ENCODE peak calls at places on chromosomes 11 and 22, in four cellular contexts. X is tibial nerve, E is K562, T is dorsolateral prefrontal cortex. K is an unnamed sample.

GRCh38 chr11:35147273-35147672 is 8.3 kb downstream of the CD44 start:
- DNase-seq in X (no peak), E (no peak), T (no peak), K (no peak)

GRCh38 chr11:78351193-78351592 is 66.4 kb downstream of the GAB2 start:
- DNase-seq in X (no peak), E (no peak), T (no peak), K (no peak)

GRCh38 chr22:30212363-30212995 is 34.1 kb downstream of the LIF start:
- DNase-seq in X (peak; percentile 46), E (peak; percentile 40), T (no peak), K (peak; percentile 52)

GRCh38 chr11:19435306-19435989 is 194.7 kb upstream of the E2F8 start:
- DNase-seq in X (no peak), E (no peak), T (no peak), K (no peak)

GRCh38 chr11:131691558-131692041 is 321.2 kb downstream of the NTM start:
- DNase-seq in X (no peak), E (peak; percentile 31), T (no peak), K (no peak)

GRCh38 chr22:28799125-28799833 is 1.1 kb downstream of the XBP1 start:
- DNase-seq in X (peak; percentile 44), E (peak; percentile 54), T (no peak), K (peak; percentile 46)

GRCh38 chr11:93577291-93577690 is 34.1 kb upstream of the SMCO4 start:
- DNase-seq in X (no peak), E (no peak), T (no peak), K (no peak)

GRCh38 chr11:16779436-16779835 is 41.0 kb downstream of the C11orf58 start:
- DNase-seq in X (no peak), E (peak; percentile 81), T (no peak), K (no peak)

GRCh38 chr11:8218840-8219239 is 44.8 kb downstream of the LMO1 start:
- DNase-seq in X (no peak), E (no peak), T (no peak), K (no peak)

GRCh38 chr22:45180280-45180679 is 16.6 kb downstream of the NUP50 start:
- DNase-seq in X (no peak), E (no peak), T (no peak), K (no peak)

GRCh38 chr11:28777126-28777525 is 668.9 kb downstream of the METTL15 start:
- DNase-seq in X (no peak), E (no peak), T (no peak), K (no peak)

GRCh38 chr11:57303990-57304579 is 20.7 kb downstream of the TNKS1BP1 start:
- DNase-seq in X (no peak), E (peak; percentile 47), T (peak; percentile 67), K (no peak)

GRCh38 chr22:46052801-46053562 is 76.0 kb upstream of the WNT7B start:
- DNase-seq in X (peak; percentile 20), E (no peak), T (peak; percentile 54), K (peak; percentile 27)

GRCh38 chr11:17645190-17645970 is 74.0 kb upstream of the MYOD1 start:
- DNase-seq in X (no peak), E (no peak), T (no peak), K (no peak)

GRCh38 chr11:74641289-74641688 is 48.9 kb downstream of the POLD3 start:
- DNase-seq in X (no peak), E (peak; percentile 80), T (no peak), K (no peak)

GRCh38 chr11:111310088-111310487 is 11.7 kb downstream of the POU2AF3 start:
- DNase-seq in X (no peak), E (no peak), T (no peak), K (no peak)

GRCh38 chr11:111308140-111308539 is 9.8 kb downstream of the POU2AF3 start:
- DNase-seq in X (no peak), E (no peak), T (no peak), K (no peak)

GRCh38 chr11:111309516-111309915 is 11.2 kb downstream of the POU2AF3 start:
- DNase-seq in X (no peak), E (no peak), T (no peak), K (no peak)

GRCh38 chr11:111312076-111312475 is 13.7 kb downstream of the POU2AF3 start:
- DNase-seq in X (no peak), E (no peak), T (no peak), K (no peak)

DNA sequence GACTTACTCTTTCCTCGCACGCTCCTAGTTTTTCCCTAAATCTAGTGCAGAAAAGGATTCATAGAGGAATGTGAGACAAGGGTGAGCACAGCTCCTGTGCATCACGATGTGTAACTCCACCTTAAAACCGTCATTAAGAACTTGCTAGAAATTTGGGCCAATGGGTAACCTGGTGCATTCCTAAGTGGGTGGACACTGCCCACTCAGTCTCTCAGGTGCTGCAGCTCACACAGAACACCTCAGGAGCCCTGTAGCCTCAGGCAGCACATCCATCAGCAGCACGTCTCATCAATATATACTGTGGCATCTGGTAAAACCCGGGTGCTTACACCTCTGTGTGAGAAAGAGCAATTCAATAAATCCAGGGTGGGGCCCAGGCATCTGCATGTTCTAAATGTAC is 12.4 kb downstream of the POU2AF3 start:
- DNase-seq in X (no peak), E (no peak), T (no peak), K (no peak)
- TF ChIP-seq CTCF in X (no peak), E (no peak), T (no peak), K (no peak)

DNA sequence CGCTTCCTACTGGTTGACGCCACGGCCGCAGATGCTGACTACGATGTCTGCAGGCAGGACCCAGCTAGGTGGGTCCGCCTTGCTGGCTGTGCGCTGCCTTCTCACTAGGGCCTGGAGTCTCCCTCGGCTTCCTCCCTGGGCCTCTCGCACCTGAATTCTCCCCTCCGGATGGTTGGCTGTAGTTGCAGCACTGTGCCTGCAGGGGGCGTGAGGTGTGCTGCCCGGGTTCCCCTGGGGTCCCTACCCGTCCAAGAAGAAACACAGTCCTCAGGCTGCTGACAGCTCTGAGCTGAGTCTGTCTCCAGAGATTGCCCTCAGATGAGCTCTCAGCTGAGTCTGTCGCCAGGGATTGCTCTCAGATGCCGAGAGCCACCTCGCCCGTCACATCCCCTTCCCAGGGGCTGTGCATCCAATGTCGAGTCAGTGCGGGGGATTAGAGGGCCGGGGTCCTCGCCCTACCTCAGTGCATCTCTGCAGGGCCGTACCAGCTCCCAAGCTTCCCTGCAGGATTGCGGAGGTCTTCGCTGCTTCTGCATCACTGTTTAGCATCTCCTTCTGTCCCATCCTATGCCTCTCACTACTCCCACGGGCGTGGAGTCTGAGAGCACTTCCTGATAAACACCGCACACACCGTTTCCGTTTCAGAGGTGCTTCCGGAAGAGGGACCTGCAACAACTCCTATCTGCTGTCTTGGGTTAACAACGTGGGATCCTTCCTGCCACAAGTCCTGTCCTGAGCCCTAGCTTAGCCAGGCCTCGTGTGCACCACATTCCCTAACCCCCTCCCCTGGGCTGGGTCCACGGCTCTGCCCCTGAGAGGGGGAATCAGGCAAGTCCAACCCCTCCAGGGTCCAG is 196.9 kb downstream of the CSNK2A3 start:
- DNase-seq in X (no peak), E (peak; percentile 39), T (no peak), K (no peak)
- TF ChIP-seq CTCF in X (no peak), E (peak; percentile 63), T (peak; percentile 31), K (no peak)

GRCh38 chr11:118092907-118093571 is 6.3 kb upstream of the SMIM35 start:
- DNase-seq in X (no peak), E (peak; percentile 59), T (no peak), K (no peak)
- TF ChIP-seq CTCF in X (no peak), E (no peak), T (no peak), K (no peak)

GRCh38 chr11:76564400-76564799 is 106.1 kb downstream of the LRRC32 start:
- DNase-seq in X (no peak), E (no peak), T (no peak), K (no peak)
- TF ChIP-seq CTCF in X (no peak), E (no peak), T (no peak), K (no peak)

GRCh38 chr11:33829430-33830141 is 55.3 kb upstream of the FBXO3 start:
- DNase-seq in X (peak; percentile 27), E (peak; percentile 77), T (peak; percentile 59), K (no peak)

GRCh38 chr11:33830903-33831648 is 56.8 kb upstream of the FBXO3 start:
- DNase-seq in X (no peak), E (no peak), T (no peak), K (no peak)

GRCh38 chr11:33832676-33833075 is 58.4 kb upstream of the FBXO3 start:
- DNase-seq in X (no peak), E (no peak), T (no peak), K (no peak)

DNA sequence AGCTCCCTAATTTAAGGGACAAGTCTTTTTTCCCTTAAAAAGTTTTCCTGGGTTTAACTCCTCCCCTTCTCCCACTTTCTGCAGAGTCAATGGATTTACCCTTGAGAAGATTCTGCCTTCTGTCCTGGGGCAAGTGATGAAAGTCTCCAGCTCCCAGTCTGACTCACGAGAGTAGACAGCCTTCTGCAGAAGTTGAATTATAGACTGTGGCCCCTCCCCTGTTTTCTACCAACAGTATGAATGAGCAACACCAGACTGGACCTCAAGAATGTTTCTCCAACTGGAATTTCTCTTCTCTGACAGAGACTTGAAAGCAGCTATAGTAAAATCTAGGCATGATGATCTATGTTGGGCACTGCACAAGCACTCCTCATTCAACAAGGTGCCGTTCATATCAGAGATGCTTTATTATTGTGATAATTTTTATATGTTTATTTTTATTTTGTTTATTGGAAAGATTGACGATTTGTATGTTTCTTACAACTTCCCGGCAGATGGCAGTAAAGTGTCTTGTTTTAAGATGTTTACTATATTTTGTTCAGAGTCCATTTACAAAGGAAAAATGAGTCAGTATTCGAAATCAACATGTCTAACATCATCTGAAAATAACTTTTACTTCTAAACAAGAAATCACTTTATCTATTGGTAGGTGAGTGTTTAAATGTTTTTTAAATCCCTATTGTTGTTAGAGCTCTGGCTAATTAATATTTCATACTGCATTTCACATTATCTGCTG is 56.6 kb downstream of the LMO2 start:
- DNase-seq in X (no peak), E (peak; percentile 74), T (no peak), K (no peak)
- TF ChIP-seq CTCF in X (peak; percentile 13), E (peak; percentile 39), T (peak; percentile 75), K (no peak)

GRCh38 chr11:68403424-68403823 is 57.1 kb upstream of the PPP6R3 start:
- DNase-seq in X (no peak), E (no peak), T (no peak), K (no peak)

GRCh38 chr11:68401856-68402255 is 58.7 kb upstream of the PPP6R3 start:
- DNase-seq in X (no peak), E (no peak), T (no peak), K (no peak)

GRCh38 chr11:68403831-68404230 is 56.7 kb upstream of the PPP6R3 start:
- DNase-seq in X (no peak), E (no peak), T (no peak), K (no peak)

GRCh38 chr11:68399916-68400315 is 60.6 kb upstream of the PPP6R3 start:
- DNase-seq in X (no peak), E (no peak), T (no peak), K (no peak)

GRCh38 chr11:68402355-68403031 is 58.1 kb upstream of the PPP6R3 start:
- DNase-seq in X (no peak), E (no peak), T (no peak), K (no peak)
- TF ChIP-seq CTCF in X (no peak), E (peak; percentile 10), T (no peak), K (no peak)

DNA sequence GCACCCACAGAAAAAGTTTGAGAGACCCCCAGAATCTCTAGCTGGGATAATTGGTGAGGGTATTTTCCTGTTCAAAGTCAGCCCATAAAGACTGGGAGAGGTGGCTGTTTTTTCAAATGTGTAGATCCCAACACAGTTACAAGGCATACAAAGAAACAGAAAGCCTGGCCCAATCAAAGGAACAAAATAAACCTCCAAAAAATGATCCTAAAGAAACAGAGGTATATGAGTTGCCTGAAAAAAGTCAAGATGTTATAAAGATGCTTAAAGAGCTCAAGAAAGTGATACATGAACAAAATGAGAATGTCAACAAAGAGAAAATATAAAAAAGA is 40.2 kb upstream of the MMP12 start:
- DNase-seq in X (no peak), E (no peak), T (no peak), K (no peak)
- TF ChIP-seq CTCF in X (no peak), E (no peak), T (no peak), K (no peak)